ENCODE peak calls at places on chromosomes 1 and 21, in four cellular contexts. N is neural progenitor cell, C is MM.1S, M is K562. B is an unnamed sample.

GRCh38 chr21:42650033-42650370 is 3.4 kb upstream of the PDE9A start:
- DNase-seq in N (no peak), C (no peak), M (no peak), B (no peak)

GRCh38 chr1:213572939-213573647 is 414.7 kb upstream of the PROX1 start:
- DNase-seq in N (no peak), C (no peak), M (no peak), B (no peak)

GRCh38 chr21:30014883-30015282 is 75.1 kb upstream of the GRIK1 start:
- DNase-seq in N (peak), C (no peak), M (no peak), B (no peak)

GRCh38 chr1:94832446-94832845 is 12.3 kb downstream of the SLC44A3 start:
- DNase-seq in N (no peak), C (no peak), M (no peak), B (no peak)

GRCh38 chr1:8370046-8370881 is 52.4 kb downstream of the SLC45A1 start:
- DNase-seq in N (no peak), C (no peak), M (no peak), B (no peak)

GRCh38 chr1:54528613-54529012 is 19.4 kb upstream of the ACOT11 start:
- DNase-seq in N (no peak), C (no peak), M (no peak), B (no peak)

GRCh38 chr1:78411707-78412106 is 79.1 kb upstream of the PTGFR start:
- DNase-seq in N (no peak), C (no peak), M (no peak), B (no peak)

GRCh38 chr1:220271706-220272046 is 577 bp downstream of the RAB3GAP2 start:
- DNase-seq in N (no peak), C (no peak), M (peak), B (no peak)

GRCh38 chr21:33998402-33998801 is 75.0 kb upstream of the MRPS6 start:
- DNase-seq in N (no peak), C (no peak), M (no peak), B (no peak)

GRCh38 chr1:150332651-150333290 is 11.4 kb downstream of the PRPF3 start:
- DNase-seq in N (no peak), C (no peak), M (no peak), B (no peak)

GRCh38 chr1:53545663-53546408 is 86.6 kb downstream of the DMRTB1 start:
- DNase-seq in N (no peak), C (no peak), M (no peak), B (no peak)

GRCh38 chr21:24118738-24119470 is 1488.4 kb downstream of the MRPL39 start:
- DNase-seq in N (no peak), C (no peak), M (no peak), B (no peak)

GRCh38 chr1:205229916-205230700 is 2.4 kb downstream of the TMCC2 start:
- DNase-seq in N (no peak), C (peak), M (peak), B (no peak)

GRCh38 chr1:229156819-229157218 is 114.1 kb upstream of the RAB4A start:
- DNase-seq in N (peak), C (no peak), M (peak), B (no peak)

GRCh38 chr21:37564341-37564923 is 197.9 kb downstream of the DYRK1A start:
- DNase-seq in N (peak), C (peak), M (peak), B (no peak)

GRCh38 chr1:44707112-44707881 is 23.7 kb downstream of the RNU5D-1 start:
- DNase-seq in N (no peak), C (no peak), M (no peak), B (no peak)

GRCh38 chr21:32887026-32887425 is 115.5 kb upstream of the PAXBP1 start:
- DNase-seq in N (no peak), C (no peak), M (no peak), B (no peak)
- TF ChIP-seq EZH2 in N (no peak), C (no peak), M (no peak), B (no peak)

GRCh38 chr1:116908821-116909510 is 750 bp upstream of the PTGFRN start:
- DNase-seq in N (peak), C (no peak), M (no peak), B (no peak)

GRCh38 chr1:116911166-116911553 is 1.4 kb downstream of the PTGFRN start:
- DNase-seq in N (peak), C (no peak), M (peak), B (no peak)

GRCh38 chr1:116908266-116908665 is 1.4 kb upstream of the PTGFRN start:
- DNase-seq in N (no peak), C (no peak), M (no peak), B (no peak)

GRCh38 chr1:116910379-116911165 is 856 bp downstream of the PTGFRN start:
- DNase-seq in N (peak), C (no peak), M (peak), B (no peak)

DNA sequence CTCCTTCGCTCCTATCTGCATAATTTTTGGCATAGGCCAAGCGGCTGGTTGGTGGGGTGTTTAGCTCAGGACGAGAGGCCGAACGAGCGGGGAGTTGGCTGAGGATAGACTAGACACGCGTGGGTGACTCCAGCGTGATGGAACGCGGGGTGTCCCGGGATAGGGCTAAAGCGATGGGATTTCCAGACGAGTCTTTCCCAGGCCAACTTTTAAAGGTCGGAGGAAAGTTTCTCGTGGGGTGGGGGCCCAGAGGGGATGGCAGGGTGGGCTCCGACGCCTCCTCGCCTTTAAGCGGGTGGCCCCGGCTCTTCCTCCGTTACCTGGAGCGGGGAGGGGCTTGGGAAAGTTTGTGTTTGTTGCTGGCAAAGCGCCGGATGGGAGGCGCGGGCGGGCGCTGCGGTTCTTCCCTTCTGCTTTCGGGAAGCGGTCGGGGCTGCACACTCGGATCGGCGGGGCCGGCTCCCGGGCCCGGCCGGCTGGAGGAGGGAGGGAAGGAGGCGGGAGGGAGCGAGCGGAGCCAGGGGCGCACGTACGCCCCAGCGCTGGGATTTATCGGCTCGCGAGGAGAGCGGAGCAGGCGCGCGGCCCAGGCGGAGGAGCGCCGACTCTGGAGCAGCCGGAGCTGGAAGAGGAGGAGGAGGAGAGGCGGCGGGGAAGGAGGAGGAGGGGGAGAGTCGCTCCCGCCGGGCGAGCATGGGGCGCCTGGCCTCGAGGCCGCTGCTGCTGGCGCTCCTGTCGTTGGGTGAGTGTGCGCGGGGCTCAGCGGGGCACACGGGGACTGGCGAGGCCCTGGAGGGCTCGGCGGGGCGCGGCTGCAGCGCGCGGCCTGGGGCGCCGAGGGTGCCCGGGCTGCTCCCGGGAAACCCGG is at the start of gene PTGFRN:
- DNase-seq in N (peak), C (no peak), M (peak), B (no peak)
- H3K9ac ChIP-seq in N (peak), C (no peak), M (peak), B (peak)

GRCh38 chr1:110084226-110085078 is 14.0 kb upstream of the ALX3 start:
- DNase-seq in N (peak), C (peak), M (no peak), B (no peak)
- TF ChIP-seq EZH2 in N (peak), C (no peak), M (no peak), B (no peak)

GRCh38 chr1:96684737-96685136 is 36.8 kb upstream of the PTBP2 start:
- DNase-seq in N (no peak), C (no peak), M (no peak), B (no peak)
- H3K9ac ChIP-seq in N (no peak), C (no peak), M (no peak), B (no peak)

GRCh38 chr21:45073301-45074047 is 906 bp upstream of the ADARB1 start:
- DNase-seq in N (peak), C (no peak), M (peak), B (no peak)

GRCh38 chr21:45074048-45074817 is at the start of gene ADARB1:
- DNase-seq in N (peak), C (peak), M (peak), B (no peak)

GRCh38 chr21:45074818-45075605 is 632 bp downstream of the ADARB1 start:
- DNase-seq in N (peak), C (no peak), M (peak), B (no peak)

GRCh38 chr21:45076245-45076661 is 1.9 kb downstream of the ADARB1 start:
- DNase-seq in N (peak), C (no peak), M (no peak), B (no peak)

GRCh38 chr21:45075606-45076244 is 1.3 kb downstream of the ADARB1 start:
- DNase-seq in N (no peak), C (no peak), M (no peak), B (no peak)
- TF ChIP-seq EZH2 in N (peak), C (no peak), M (no peak), B (no peak)

DNA sequence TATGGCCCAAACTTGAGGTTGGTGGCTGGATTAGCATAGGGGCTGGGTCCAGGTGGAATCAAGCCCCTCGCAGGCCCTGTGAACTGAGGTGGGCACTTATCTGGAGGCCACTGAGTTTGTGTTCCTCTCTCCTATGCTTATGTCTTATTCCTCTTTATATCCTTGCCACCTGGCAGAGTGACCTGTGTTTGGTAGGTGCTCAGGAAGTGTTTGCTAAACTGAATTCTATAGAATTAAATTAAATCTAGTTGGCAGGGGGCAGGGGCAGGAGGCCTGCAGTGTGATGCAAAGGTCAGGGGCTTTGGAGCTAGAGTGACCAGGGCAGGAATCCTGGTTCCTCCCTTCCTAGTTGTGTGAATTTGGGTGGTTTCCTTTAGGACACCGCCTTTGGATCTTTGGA is 1.1 kb upstream of the TMEM9 start:
- DNase-seq in N (no peak), C (no peak), M (no peak), B (no peak)
- H3K9ac ChIP-seq in N (no peak), C (no peak), M (no peak), B (no peak)

DNA sequence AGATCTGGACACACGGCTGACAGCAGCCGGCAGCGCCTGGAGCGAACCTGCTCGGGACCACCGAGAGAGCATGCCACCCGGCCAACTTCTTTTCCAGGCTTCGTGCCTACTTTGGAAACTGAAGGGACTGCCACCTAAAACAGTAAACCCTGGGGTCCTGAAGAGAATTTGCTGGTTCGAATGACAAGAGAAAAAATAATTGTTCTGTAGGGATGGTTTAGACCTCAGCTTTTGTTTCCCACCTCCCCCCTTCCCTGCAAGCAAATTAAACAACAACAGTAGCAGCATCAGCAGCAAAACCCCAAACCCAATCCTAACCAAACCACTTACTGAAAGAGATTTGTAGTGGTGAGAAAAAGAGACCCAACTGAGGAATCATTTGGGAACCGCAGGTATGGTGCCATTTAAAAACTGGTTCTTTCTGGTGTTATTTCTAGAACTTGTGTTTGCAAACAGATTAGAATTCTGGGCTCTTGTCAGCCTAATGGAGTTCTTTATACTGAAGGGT is 105.6 kb downstream of the LEPR start:
- DNase-seq in N (no peak), C (no peak), M (peak), B (no peak)
- TF ChIP-seq EZH2 in N (no peak), C (no peak), M (no peak), B (no peak)